ENCODE peak calls at places on chromosome 9, in five cellular contexts. One of them, this sample, is unnamed.
A peak's percentile ranks its signal among the peaks of the same experiment; 100 is the strongest.

GRCh38 chr9:114000671-114001409 is 77.3 kb downstream of the AMBP start:
- DNase-seq in endodermal cell: peak; percentile 31
- DNase-seq in coronary artery: peak; percentile 67
- DNase-seq in AG04450: no peak
- DNase-seq in stomach: peak; percentile 20
- DNase-seq in this sample: no peak

GRCh38 chr9:121067655-121068054 is 7.1 kb upstream of the CNTRL start:
- DNase-seq in endodermal cell: no peak
- DNase-seq in AG04450: no peak
- DNase-seq in coronary artery: no peak
- DNase-seq in stomach: no peak
- DNase-seq in this sample: no peak

GRCh38 chr9:18368206-18368605 is 105.7 kb upstream of the ADAMTSL1 start:
- DNase-seq in coronary artery: no peak
- DNase-seq in AG04450: no peak
- DNase-seq in endodermal cell: no peak
- DNase-seq in stomach: no peak
- DNase-seq in this sample: no peak

GRCh38 chr9:98236881-98237487 is 18.5 kb downstream of the TBC1D2 start:
- DNase-seq in AG04450: no peak
- DNase-seq in stomach: no peak
- DNase-seq in endodermal cell: no peak
- DNase-seq in coronary artery: no peak
- DNase-seq in this sample: peak; percentile 59

GRCh38 chr9:89969156-89969566 is 364.3 kb downstream of the GADD45G start:
- DNase-seq in stomach: no peak
- DNase-seq in AG04450: no peak
- DNase-seq in endodermal cell: no peak
- DNase-seq in coronary artery: no peak
- DNase-seq in this sample: peak; percentile 67

GRCh38 chr9:85536076-85536475 is 205.7 kb downstream of the AGTPBP1 start:
- DNase-seq in endodermal cell: no peak
- DNase-seq in AG04450: no peak
- DNase-seq in stomach: no peak
- DNase-seq in coronary artery: peak; percentile 84
- DNase-seq in this sample: no peak

GRCh38 chr9:68860423-68860822 is 153.5 kb downstream of the PRKACG start:
- DNase-seq in AG04450: no peak
- DNase-seq in stomach: no peak
- DNase-seq in coronary artery: no peak
- DNase-seq in endodermal cell: no peak
- DNase-seq in this sample: no peak

GRCh38 chr9:108083796-108084352 is 594.3 kb upstream of the KLF4 start:
- DNase-seq in endodermal cell: no peak
- DNase-seq in coronary artery: no peak
- DNase-seq in stomach: no peak
- DNase-seq in AG04450: no peak
- DNase-seq in this sample: no peak

GRCh38 chr9:80797841-80798688 is 891.3 kb downstream of the TLE1 start:
- DNase-seq in endodermal cell: no peak
- DNase-seq in AG04450: peak; percentile 60
- DNase-seq in coronary artery: no peak
- DNase-seq in stomach: no peak
- DNase-seq in this sample: peak; percentile 10

GRCh38 chr9:137618105-137619067 is at the start of gene EHMT1:
- DNase-seq in stomach: peak; percentile 91
- DNase-seq in coronary artery: peak; percentile 93
- DNase-seq in endodermal cell: peak; percentile 94
- DNase-seq in AG04450: peak; percentile 29
- DNase-seq in this sample: peak; percentile 90

GRCh38 chr9:37364751-37365360 is 57.6 kb upstream of the GRHPR start:
- DNase-seq in endodermal cell: peak; percentile 75
- DNase-seq in AG04450: no peak
- DNase-seq in coronary artery: no peak
- DNase-seq in stomach: no peak
- DNase-seq in this sample: peak; percentile 43

GRCh38 chr9:137685035-137685885 is 66.5 kb downstream of the EHMT1 start:
- DNase-seq in stomach: no peak
- DNase-seq in coronary artery: no peak
- DNase-seq in endodermal cell: no peak
- DNase-seq in AG04450: peak; percentile 49
- DNase-seq in this sample: no peak

GRCh38 chr9:109868222-109868621 is 88.2 kb downstream of the PALM2AKAP2 start:
- DNase-seq in coronary artery: no peak
- DNase-seq in endodermal cell: peak; percentile 55
- DNase-seq in AG04450: no peak
- DNase-seq in stomach: no peak
- DNase-seq in this sample: no peak

GRCh38 chr9:80873861-80874260 is 815.5 kb downstream of the TLE1 start:
- DNase-seq in coronary artery: no peak
- DNase-seq in AG04450: peak; percentile 10
- DNase-seq in stomach: no peak
- DNase-seq in endodermal cell: no peak
- DNase-seq in this sample: no peak

GRCh38 chr9:109238677-109239076 is 71.6 kb upstream of the FRRS1L start:
- DNase-seq in coronary artery: no peak
- DNase-seq in AG04450: no peak
- DNase-seq in stomach: no peak
- DNase-seq in endodermal cell: no peak
- DNase-seq in this sample: no peak

GRCh38 chr9:78369644-78370219 is 72.8 kb downstream of the PSAT1 start:
- DNase-seq in stomach: peak; percentile 71
- DNase-seq in endodermal cell: peak; percentile 95
- DNase-seq in AG04450: peak; percentile 42
- DNase-seq in coronary artery: no peak
- DNase-seq in this sample: peak; percentile 76

GRCh38 chr9:19290103-19290502 is 59.6 kb downstream of the DENND4C start:
- DNase-seq in endodermal cell: no peak
- DNase-seq in AG04450: no peak
- DNase-seq in stomach: no peak
- DNase-seq in coronary artery: no peak
- DNase-seq in this sample: no peak

GRCh38 chr9:38159599-38159998 is 90.6 kb upstream of the SHB start:
- DNase-seq in stomach: no peak
- DNase-seq in coronary artery: no peak
- DNase-seq in endodermal cell: no peak
- DNase-seq in AG04450: no peak
- DNase-seq in this sample: no peak

GRCh38 chr9:113602126-113603119 is 138.9 kb downstream of the RGS3 start:
- DNase-seq in stomach: peak; percentile 58
- DNase-seq in endodermal cell: peak; percentile 94
- DNase-seq in AG04450: no peak
- DNase-seq in coronary artery: peak; percentile 91
- DNase-seq in this sample: peak; percentile 52

GRCh38 chr9:85416720-85417119 is 325.0 kb downstream of the AGTPBP1 start:
- DNase-seq in AG04450: no peak
- DNase-seq in stomach: no peak
- DNase-seq in coronary artery: no peak
- DNase-seq in endodermal cell: no peak
- DNase-seq in this sample: no peak

GRCh38 chr9:14608521-14608920 is 84.7 kb downstream of the ZDHHC21 start:
- DNase-seq in stomach: no peak
- DNase-seq in AG04450: no peak
- DNase-seq in endodermal cell: no peak
- DNase-seq in coronary artery: no peak
- DNase-seq in this sample: no peak

GRCh38 chr9:89179535-89179919 is 909 bp upstream of the SHC3 start:
- DNase-seq in stomach: no peak
- DNase-seq in coronary artery: no peak
- DNase-seq in endodermal cell: no peak
- DNase-seq in AG04450: no peak
- DNase-seq in this sample: no peak

GRCh38 chr9:136075881-136076678 is 19.0 kb downstream of the NACC2 start:
- DNase-seq in coronary artery: no peak
- DNase-seq in AG04450: no peak
- DNase-seq in endodermal cell: no peak
- DNase-seq in stomach: no peak
- DNase-seq in this sample: no peak

GRCh38 chr9:93451762-93452709 is 551 bp downstream of the FAM120A start:
- DNase-seq in endodermal cell: peak; percentile 84
- DNase-seq in stomach: peak; percentile 58
- DNase-seq in coronary artery: peak; percentile 76
- DNase-seq in AG04450: no peak
- DNase-seq in this sample: peak; percentile 79

GRCh38 chr9:84966876-84967830 is 297.6 kb downstream of the NTRK2 start:
- DNase-seq in coronary artery: no peak
- DNase-seq in AG04450: no peak
- DNase-seq in endodermal cell: peak; percentile 93
- DNase-seq in stomach: no peak
- DNase-seq in this sample: no peak

GRCh38 chr9:100011062-100011681 is 87.6 kb downstream of the ERP44 start:
- DNase-seq in endodermal cell: peak; percentile 60
- DNase-seq in AG04450: no peak
- DNase-seq in coronary artery: no peak
- DNase-seq in stomach: no peak
- DNase-seq in this sample: peak; percentile 29

GRCh38 chr9:13948037-13948436 is 365.9 kb downstream of the NFIB start:
- DNase-seq in AG04450: no peak
- DNase-seq in coronary artery: no peak
- DNase-seq in endodermal cell: no peak
- DNase-seq in stomach: no peak
- DNase-seq in this sample: no peak

GRCh38 chr9:99870126-99870525 is 36.3 kb upstream of the STX17 start:
- DNase-seq in AG04450: no peak
- DNase-seq in stomach: no peak
- DNase-seq in coronary artery: no peak
- DNase-seq in endodermal cell: no peak
- DNase-seq in this sample: no peak

GRCh38 chr9:93680445-93681315 is 104.3 kb downstream of the PHF2 start:
- DNase-seq in stomach: peak; percentile 25
- DNase-seq in endodermal cell: peak; percentile 43
- DNase-seq in coronary artery: peak; percentile 62
- DNase-seq in AG04450: no peak
- DNase-seq in this sample: no peak

GRCh38 chr9:33468797-33469621 is 4.7 kb downstream of the NOL6 start:
- DNase-seq in endodermal cell: no peak
- DNase-seq in AG04450: no peak
- DNase-seq in coronary artery: no peak
- DNase-seq in stomach: no peak
- DNase-seq in this sample: no peak

GRCh38 chr9:120878188-120879130 is 1.5 kb upstream of the PHF19 start:
- DNase-seq in coronary artery: no peak
- DNase-seq in endodermal cell: peak; percentile 64
- DNase-seq in AG04450: no peak
- DNase-seq in stomach: no peak
- DNase-seq in this sample: no peak

GRCh38 chr9:37870081-37870798 is 33.7 kb downstream of the SLC25A51 start:
- DNase-seq in stomach: no peak
- DNase-seq in coronary artery: no peak
- DNase-seq in AG04450: no peak
- DNase-seq in endodermal cell: no peak
- DNase-seq in this sample: no peak

GRCh38 chr9:115443890-115444289 is 325.9 kb upstream of the TNC start:
- DNase-seq in AG04450: no peak
- DNase-seq in coronary artery: no peak
- DNase-seq in endodermal cell: no peak
- DNase-seq in stomach: no peak
- DNase-seq in this sample: no peak

GRCh38 chr9:115442054-115442453 is 324.1 kb upstream of the TNC start:
- DNase-seq in stomach: no peak
- DNase-seq in AG04450: peak; percentile 55
- DNase-seq in coronary artery: no peak
- DNase-seq in endodermal cell: no peak
- DNase-seq in this sample: no peak

GRCh38 chr9:115444941-115445340 is 327.0 kb upstream of the TNC start:
- DNase-seq in coronary artery: no peak
- DNase-seq in endodermal cell: no peak
- DNase-seq in AG04450: no peak
- DNase-seq in stomach: no peak
- DNase-seq in this sample: no peak
- H3K4me3 ChIP-seq in coronary artery: no peak overlapping the region
- H3K4me3 ChIP-seq in endodermal cell: no peak overlapping the region
- H3K4me3 ChIP-seq in AG04450: no peak overlapping the region
- H3K4me3 ChIP-seq in stomach: no peak overlapping the region
- H3K4me3 ChIP-seq in this sample: no peak overlapping the region

DNA sequence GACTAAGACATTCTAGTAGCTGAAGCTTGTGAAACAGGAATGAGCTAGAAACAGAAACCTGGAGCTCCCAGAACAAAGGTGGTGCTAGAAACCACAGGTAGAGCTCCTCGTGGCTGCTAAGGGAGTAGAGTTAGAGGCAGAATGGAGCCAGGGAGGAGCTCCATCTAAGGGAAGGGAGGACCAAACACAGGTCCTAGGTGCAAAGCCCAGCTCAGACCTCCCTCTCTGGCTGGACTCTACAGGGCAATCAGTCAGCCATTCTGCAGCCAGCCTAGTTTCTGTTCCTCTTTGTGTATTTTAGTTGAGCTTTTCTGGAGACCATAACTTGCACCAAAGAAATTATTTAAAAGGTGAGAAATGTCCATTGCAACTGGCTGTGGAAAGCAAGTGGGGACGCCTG is 70.4 kb downstream of the CRB2 start:
- DNase-seq in coronary artery: no peak
- DNase-seq in stomach: peak; percentile 16
- DNase-seq in endodermal cell: peak; percentile 52
- DNase-seq in AG04450: no peak
- DNase-seq in this sample: no peak
- TF ChIP-seq CTCF in coronary artery: no peak
- TF ChIP-seq CTCF in stomach: no peak
- TF ChIP-seq CTCF in endodermal cell: no peak
- TF ChIP-seq CTCF in AG04450: no peak
- TF ChIP-seq CTCF in this sample: no peak

DNA sequence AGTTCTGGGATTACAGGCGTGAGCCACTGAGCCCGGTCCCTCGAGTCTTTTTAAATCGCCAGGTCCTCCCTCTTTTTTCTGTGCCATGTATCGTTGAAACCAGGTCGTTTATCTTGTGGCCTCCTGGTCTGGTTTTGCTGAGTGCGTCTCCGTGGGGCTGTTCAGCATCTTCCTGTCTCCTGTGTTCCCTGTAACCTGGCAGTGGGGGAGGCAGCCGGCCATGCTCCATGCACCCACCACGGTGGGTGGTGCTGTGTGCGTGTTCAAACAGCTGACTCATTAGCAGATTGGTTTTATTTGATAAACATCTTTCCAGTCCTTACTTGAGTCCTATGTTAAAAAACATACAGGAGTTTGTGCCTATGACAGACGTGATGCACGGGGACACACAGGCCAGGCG is 2.7 kb downstream of the RNU6ATAC start:
- DNase-seq in stomach: no peak
- DNase-seq in coronary artery: no peak
- DNase-seq in endodermal cell: no peak
- DNase-seq in AG04450: no peak
- DNase-seq in this sample: no peak
- H3K4me3 ChIP-seq in stomach: no peak overlapping the region
- H3K4me3 ChIP-seq in coronary artery: no peak overlapping the region
- H3K4me3 ChIP-seq in endodermal cell: no peak overlapping the region
- H3K4me3 ChIP-seq in AG04450: no peak overlapping the region
- H3K4me3 ChIP-seq in this sample: no peak overlapping the region

DNA sequence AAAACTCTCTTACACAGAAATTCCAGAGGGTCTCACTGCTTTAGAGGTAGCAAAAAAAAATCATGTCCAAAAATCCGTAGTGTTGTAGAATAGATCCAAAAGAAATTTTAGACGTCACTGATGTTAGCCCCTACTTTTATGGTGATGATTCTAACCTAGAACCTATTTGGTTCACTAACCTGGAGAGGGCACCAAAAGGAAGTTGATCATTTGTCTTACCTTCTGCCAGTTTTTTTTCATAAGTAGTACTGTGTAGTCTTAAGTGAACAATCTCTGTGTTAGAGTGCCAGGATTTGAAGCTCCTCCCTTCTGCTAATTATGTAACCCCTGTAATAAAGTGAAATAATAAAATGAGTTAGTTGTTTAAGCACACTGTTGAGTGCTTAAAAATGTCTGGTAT is 215.2 kb downstream of the SMARCA2 start:
- DNase-seq in stomach: no peak
- DNase-seq in coronary artery: no peak
- DNase-seq in endodermal cell: no peak
- DNase-seq in AG04450: no peak
- DNase-seq in this sample: no peak
- TF ChIP-seq CTCF in stomach: no peak
- TF ChIP-seq CTCF in coronary artery: no peak
- TF ChIP-seq CTCF in endodermal cell: no peak
- TF ChIP-seq CTCF in AG04450: no peak
- TF ChIP-seq CTCF in this sample: no peak